ENCODE peak calls at places on chromosomes 11 and 22, in six cellular contexts. F is HCT116, A is MM.1S, Y is hepatocyte, P is GM23248, X is PC-3. Z is an unnamed sample.

GRCh38 chr22:34877506-34877905 is 188.5 kb upstream of the ISX start:
- DNase-seq in F (no peak), A (no peak), Y (no peak), P (no peak), X (no peak), Z (no peak)

GRCh38 chr11:61104963-61105362 is 2.7 kb downstream of the CD5 start:
- DNase-seq in F (no peak), A (no peak), Y (no peak), P (no peak), X (no peak), Z (no peak)

GRCh38 chr11:130582994-130583393 is 134.5 kb downstream of the ADAMTS15 start:
- DNase-seq in F (no peak), A (no peak), Y (no peak), P (no peak), X (no peak), Z (no peak)

GRCh38 chr11:45444796-45445195 is 158.7 kb upstream of the SYT13 start:
- DNase-seq in F (no peak), A (no peak), Y (no peak), P (no peak), X (peak; percentile 16), Z (no peak)

GRCh38 chr11:64044730-64045386 is 9.1 kb downstream of the FLRT1 start:
- DNase-seq in F (no peak), A (no peak), Y (no peak), P (no peak), X (no peak), Z (no peak)

GRCh38 chr11:71931245-71931602 is 2.4 kb downstream of the RNF121 start:
- DNase-seq in F (no peak), A (no peak), Y (no peak), P (peak; percentile 12), X (no peak), Z (no peak)

GRCh38 chr11:123180574-123180973 is 14.5 kb downstream of the CLMP start:
- DNase-seq in F (no peak), A (no peak), Y (no peak), P (peak; percentile 71), X (peak; percentile 70), Z (no peak)

GRCh38 chr22:44782286-44782830 is 30.0 kb downstream of the ARHGAP8 start:
- DNase-seq in F (no peak), A (no peak), Y (peak; percentile 40), P (peak; percentile 48), X (no peak), Z (no peak)

GRCh38 chr11:31816467-31817053 is 5.4 kb upstream of the PAX6 start:
- DNase-seq in F (no peak), A (no peak), Y (peak; percentile 40), P (no peak), X (no peak), Z (peak; percentile 60)

GRCh38 chr11:112285918-112286317 is 25.3 kb upstream of the PLET1 start:
- DNase-seq in F (no peak), A (no peak), Y (peak; percentile 40), P (peak; percentile 56), X (no peak), Z (peak; percentile 28)

GRCh38 chr22:44723801-44724200 is 21.8 kb downstream of the PRR5 start:
- DNase-seq in F (peak; percentile 64), A (peak; percentile 36), Y (no peak), P (no peak), X (peak; percentile 39), Z (no peak)

GRCh38 chr22:45470871-45471270 is 31.8 kb upstream of the FBLN1 start:
- DNase-seq in F (no peak), A (no peak), Y (no peak), P (no peak), X (no peak), Z (no peak)

GRCh38 chr11:16912607-16913006 is 101.6 kb downstream of the PLEKHA7 start:
- DNase-seq in F (no peak), A (no peak), Y (no peak), P (no peak), X (peak; percentile 62), Z (peak; percentile 30)

GRCh38 chr11:256952-257737 is 20.4 kb downstream of the PSMD13 start:
- DNase-seq in F (no peak), A (no peak), Y (no peak), P (no peak), X (no peak), Z (no peak)

GRCh38 chr11:96322775-96323642 is 20.0 kb downstream of the MAML2 start:
- DNase-seq in F (no peak), A (no peak), Y (no peak), P (no peak), X (no peak), Z (no peak)

GRCh38 chr11:196786-197731 is 4.2 kb downstream of the SCGB1C1 start:
- DNase-seq in F (no peak), A (no peak), Y (no peak), P (peak; percentile 37), X (no peak), Z (no peak)

GRCh38 chr11:118790357-118791014 is 478 bp downstream of the DDX6 start:
- DNase-seq in F (no peak), A (peak; percentile 54), Y (peak; percentile 83), P (peak; percentile 76), X (peak; percentile 44), Z (peak; percentile 74)

GRCh38 chr22:45548991-45549736 is 46.5 kb downstream of the FBLN1 start:
- DNase-seq in F (peak; percentile 37), A (no peak), Y (peak; percentile 82), P (peak; percentile 97), X (peak; percentile 72), Z (peak; percentile 49)

GRCh38 chr22:19870153-19871022 is 15.7 kb upstream of the GNB1L start:
- DNase-seq in F (no peak), A (no peak), Y (no peak), P (no peak), X (no peak), Z (no peak)

GRCh38 chr11:33687733-33688479 is 12.7 kb downstream of the C11orf91 start:
- DNase-seq in F (peak; percentile 60), A (peak; percentile 76), Y (peak; percentile 81), P (peak; percentile 86), X (peak; percentile 82), Z (peak; percentile 86)

GRCh38 chr11:130634981-130635473 is 186.6 kb downstream of the ADAMTS15 start:
- DNase-seq in F (no peak), A (no peak), Y (no peak), P (peak; percentile 58), X (peak; percentile 98), Z (no peak)

GRCh38 chr11:70202898-70203748 is at the start of gene FADD:
- DNase-seq in F (peak; percentile 88), A (peak; percentile 97), Y (peak; percentile 97), P (peak; percentile 99), X (peak; percentile 99), Z (peak; percentile 94)

GRCh38 chr11:57364851-57365660 is 15.9 kb downstream of the PRG3 start:
- DNase-seq in F (no peak), A (no peak), Y (no peak), P (no peak), X (no peak), Z (peak; percentile 81)

GRCh38 chr11:94171693-94172440 is 43.2 kb downstream of the PANX1 start:
- DNase-seq in F (peak; percentile 16), A (peak; percentile 34), Y (peak; percentile 56), P (peak; percentile 68), X (peak; percentile 60), Z (peak; percentile 88)

GRCh38 chr11:76524461-76524860 is 79.6 kb downstream of the EMSY start:
- DNase-seq in F (peak; percentile 24), A (no peak), Y (no peak), P (no peak), X (peak; percentile 84), Z (no peak)

GRCh38 chr11:2483426-2483825 is 38.6 kb downstream of the KCNQ1 start:
- DNase-seq in F (no peak), A (peak; percentile 33), Y (no peak), P (no peak), X (no peak), Z (no peak)

GRCh38 chr11:128953151-128953550 is 10.5 kb upstream of the TP53AIP1 start:
- DNase-seq in F (no peak), A (no peak), Y (no peak), P (no peak), X (no peak), Z (no peak)

GRCh38 chr11:117909611-117910382 is 19.4 kb downstream of the TMPRSS13 start:
- DNase-seq in F (no peak), A (no peak), Y (no peak), P (no peak), X (no peak), Z (no peak)

GRCh38 chr22:46047226-46047625 is 70.3 kb upstream of the WNT7B start:
- DNase-seq in F (no peak), A (no peak), Y (no peak), P (no peak), X (no peak), Z (no peak)

GRCh38 chr11:20873054-20873453 is 203.7 kb downstream of the NELL1 start:
- DNase-seq in F (no peak), A (no peak), Y (peak; percentile 73), P (peak; percentile 8), X (peak; percentile 2), Z (peak; percentile 93)

GRCh38 chr22:36442506-36443197 is 38.8 kb downstream of the TXN2 start:
- DNase-seq in F (no peak), A (no peak), Y (peak; percentile 7), P (no peak), X (no peak), Z (no peak)

GRCh38 chr22:40329466-40329865 is 16.8 kb upstream of the ADSL start:
- DNase-seq in F (no peak), A (no peak), Y (no peak), P (no peak), X (no peak), Z (no peak)
- TF ChIP-seq EZH2phosphoT487 in F (no peak), A (no peak), Y (no peak), P (no peak), X (no peak), Z (no peak)

GRCh38 chr22:47047321-47048122 is 285.1 kb downstream of the TBC1D22A start:
- DNase-seq in F (no peak), A (no peak), Y (no peak), P (no peak), X (no peak), Z (no peak)
- H3K9me2 ChIP-seq in F (no peaks in the 10 kb centered on the region), A (no peaks in the 10 kb centered on the region), Y (no peaks in the 10 kb centered on the region), P (no peaks in the 10 kb centered on the region), X (no peaks in the 10 kb centered on the region), Z (no peaks in the 10 kb centered on the region)

GRCh38 chr11:81237139-81237538 is 1496.5 kb downstream of the FAM181B start:
- DNase-seq in F (no peak), A (peak; percentile 70), Y (peak; percentile 63), P (peak; percentile 50), X (peak; percentile 76), Z (peak; percentile 74)
- TF ChIP-seq EZH2phosphoT487 in F (no peak), A (no peak), Y (no peak), P (no peak), X (no peak), Z (no peak)

GRCh38 chr11:43952401-43953342 is 10.2 kb downstream of the C11orf96 start:
- DNase-seq in F (no peak), A (no peak), Y (no peak), P (peak; percentile 17), X (no peak), Z (no peak)

GRCh38 chr11:43955381-43956118 is 13.1 kb downstream of the C11orf96 start:
- DNase-seq in F (no peak), A (no peak), Y (no peak), P (peak; percentile 79), X (peak; percentile 60), Z (no peak)

GRCh38 chr11:43952020-43952400 is 9.6 kb downstream of the C11orf96 start:
- DNase-seq in F (no peak), A (no peak), Y (no peak), P (no peak), X (no peak), Z (no peak)

GRCh38 chr11:43953521-43953920 is 11.1 kb downstream of the C11orf96 start:
- DNase-seq in F (no peak), A (no peak), Y (no peak), P (no peak), X (no peak), Z (no peak)

GRCh38 chr11:43954241-43954640 is 11.8 kb downstream of the C11orf96 start:
- DNase-seq in F (no peak), A (no peak), Y (no peak), P (no peak), X (no peak), Z (peak; percentile 88)
- H3K9me2 ChIP-seq in F (no peaks in the 10 kb centered on the region), A (no peaks in the 10 kb centered on the region), Y (no peaks in the 10 kb centered on the region), P (no peaks in the 10 kb centered on the region), X (no peaks in the 10 kb centered on the region), Z (peaks cover 23% of the 10 kb centered on the region)